ENCODE peak calls at places on chromosome 12, in seven cellular contexts. One of them, this sample, is unnamed.

GRCh38 chr12:85310456-85311076 is 30.5 kb downstream of the ALX1 start:
- DNase-seq in fibroblast of mammary gland: peak
- DNase-seq in A549: no peak
- DNase-seq in fibroblast of pulmonary artery: peak
- DNase-seq in lower lobe of right lung: no peak
- DNase-seq in heart left ventricle: no peak
- DNase-seq in cardiac fibroblast: peak
- DNase-seq in this sample: peak

GRCh38 chr12:132049876-132050275 is 94.2 kb downstream of the DDX51 start:
- DNase-seq in fibroblast of mammary gland: no peak
- DNase-seq in A549: no peak
- DNase-seq in fibroblast of pulmonary artery: no peak
- DNase-seq in lower lobe of right lung: no peak
- DNase-seq in heart left ventricle: no peak
- DNase-seq in cardiac fibroblast: no peak
- DNase-seq in this sample: no peak

GRCh38 chr12:96401061-96401871 is 1.0 kb upstream of the CDK17 start:
- DNase-seq in fibroblast of mammary gland: peak
- DNase-seq in A549: peak
- DNase-seq in fibroblast of pulmonary artery: peak
- DNase-seq in lower lobe of right lung: no peak
- DNase-seq in heart left ventricle: peak
- DNase-seq in cardiac fibroblast: peak
- DNase-seq in this sample: peak

GRCh38 chr12:32390572-32391219 is 8.7 kb upstream of the FGD4 start:
- DNase-seq in fibroblast of mammary gland: peak
- DNase-seq in A549: no peak
- DNase-seq in fibroblast of pulmonary artery: peak
- DNase-seq in lower lobe of right lung: peak
- DNase-seq in heart left ventricle: no peak
- DNase-seq in cardiac fibroblast: peak
- DNase-seq in this sample: no peak

GRCh38 chr12:70255311-70255710 is 12.1 kb downstream of the CNOT2 start:
- DNase-seq in fibroblast of mammary gland: peak
- DNase-seq in A549: no peak
- DNase-seq in fibroblast of pulmonary artery: peak
- DNase-seq in lower lobe of right lung: no peak
- DNase-seq in heart left ventricle: no peak
- DNase-seq in cardiac fibroblast: peak
- DNase-seq in this sample: peak

GRCh38 chr12:120037851-120038250 is 48.8 kb downstream of the BICDL1 start:
- DNase-seq in fibroblast of mammary gland: no peak
- DNase-seq in A549: no peak
- DNase-seq in fibroblast of pulmonary artery: no peak
- DNase-seq in lower lobe of right lung: no peak
- DNase-seq in heart left ventricle: no peak
- DNase-seq in cardiac fibroblast: no peak
- DNase-seq in this sample: no peak

GRCh38 chr12:92582466-92582865 is 120.3 kb upstream of the PLEKHG7 start:
- DNase-seq in fibroblast of mammary gland: no peak
- DNase-seq in A549: no peak
- DNase-seq in fibroblast of pulmonary artery: no peak
- DNase-seq in lower lobe of right lung: no peak
- DNase-seq in heart left ventricle: no peak
- DNase-seq in cardiac fibroblast: no peak
- DNase-seq in this sample: no peak

GRCh38 chr12:100995201-100995600 is 200.6 kb downstream of the ANO4 start:
- DNase-seq in fibroblast of mammary gland: peak
- DNase-seq in A549: no peak
- DNase-seq in fibroblast of pulmonary artery: peak
- DNase-seq in lower lobe of right lung: no peak
- DNase-seq in heart left ventricle: no peak
- DNase-seq in cardiac fibroblast: peak
- DNase-seq in this sample: peak

GRCh38 chr12:19800884-19801283 is 361.6 kb downstream of the AEBP2 start:
- DNase-seq in fibroblast of mammary gland: peak
- DNase-seq in A549: no peak
- DNase-seq in fibroblast of pulmonary artery: peak
- DNase-seq in lower lobe of right lung: no peak
- DNase-seq in heart left ventricle: no peak
- DNase-seq in cardiac fibroblast: peak
- DNase-seq in this sample: no peak

GRCh38 chr12:645563-646071 is 17.6 kb downstream of the NINJ2 start:
- DNase-seq in fibroblast of mammary gland: peak
- DNase-seq in A549: no peak
- DNase-seq in fibroblast of pulmonary artery: peak
- DNase-seq in lower lobe of right lung: no peak
- DNase-seq in heart left ventricle: peak
- DNase-seq in cardiac fibroblast: peak
- DNase-seq in this sample: peak

GRCh38 chr12:123938679-123939480 is 33.8 kb downstream of the CCDC92 start:
- DNase-seq in fibroblast of mammary gland: peak
- DNase-seq in A549: peak
- DNase-seq in fibroblast of pulmonary artery: no peak
- DNase-seq in lower lobe of right lung: no peak
- DNase-seq in heart left ventricle: no peak
- DNase-seq in cardiac fibroblast: no peak
- DNase-seq in this sample: no peak

GRCh38 chr12:32828120-32828519 is 68.5 kb downstream of the PKP2 start:
- DNase-seq in fibroblast of mammary gland: no peak
- DNase-seq in A549: no peak
- DNase-seq in fibroblast of pulmonary artery: no peak
- DNase-seq in lower lobe of right lung: no peak
- DNase-seq in heart left ventricle: no peak
- DNase-seq in cardiac fibroblast: no peak
- DNase-seq in this sample: no peak

GRCh38 chr12:119631930-119632678 is 35.8 kb upstream of the PRKAB1 start:
- DNase-seq in fibroblast of mammary gland: peak
- DNase-seq in A549: no peak
- DNase-seq in fibroblast of pulmonary artery: no peak
- DNase-seq in lower lobe of right lung: no peak
- DNase-seq in heart left ventricle: no peak
- DNase-seq in cardiac fibroblast: no peak
- DNase-seq in this sample: no peak

GRCh38 chr12:208813-209212 is 5.1 kb downstream of the SLC6A12 start:
- DNase-seq in fibroblast of mammary gland: no peak
- DNase-seq in A549: no peak
- DNase-seq in fibroblast of pulmonary artery: no peak
- DNase-seq in lower lobe of right lung: no peak
- DNase-seq in heart left ventricle: no peak
- DNase-seq in cardiac fibroblast: no peak
- DNase-seq in this sample: no peak

GRCh38 chr12:62749586-62749985 is 185.4 kb downstream of the PPM1H start:
- DNase-seq in fibroblast of mammary gland: no peak
- DNase-seq in A549: no peak
- DNase-seq in fibroblast of pulmonary artery: no peak
- DNase-seq in lower lobe of right lung: no peak
- DNase-seq in heart left ventricle: no peak
- DNase-seq in cardiac fibroblast: no peak
- DNase-seq in this sample: no peak

GRCh38 chr12:44972746-44973421 is 78.0 kb downstream of the DBX2 start:
- DNase-seq in fibroblast of mammary gland: peak
- DNase-seq in A549: peak
- DNase-seq in fibroblast of pulmonary artery: peak
- DNase-seq in lower lobe of right lung: no peak
- DNase-seq in heart left ventricle: no peak
- DNase-seq in cardiac fibroblast: peak
- DNase-seq in this sample: peak

GRCh38 chr12:45434094-45434493 is 218.2 kb downstream of the ANO6 start:
- DNase-seq in fibroblast of mammary gland: no peak
- DNase-seq in A549: no peak
- DNase-seq in fibroblast of pulmonary artery: no peak
- DNase-seq in lower lobe of right lung: no peak
- DNase-seq in heart left ventricle: no peak
- DNase-seq in cardiac fibroblast: no peak
- DNase-seq in this sample: no peak

GRCh38 chr12:116835484-116835883 is 45.8 kb downstream of the HRK start:
- DNase-seq in fibroblast of mammary gland: no peak
- DNase-seq in A549: no peak
- DNase-seq in fibroblast of pulmonary artery: no peak
- DNase-seq in lower lobe of right lung: no peak
- DNase-seq in heart left ventricle: no peak
- DNase-seq in cardiac fibroblast: no peak
- DNase-seq in this sample: no peak

GRCh38 chr12:16299403-16299802 is 21.9 kb upstream of the SLC15A5 start:
- DNase-seq in fibroblast of mammary gland: peak
- DNase-seq in A549: no peak
- DNase-seq in fibroblast of pulmonary artery: peak
- DNase-seq in lower lobe of right lung: no peak
- DNase-seq in heart left ventricle: no peak
- DNase-seq in cardiac fibroblast: peak
- DNase-seq in this sample: no peak

GRCh38 chr12:121719926-121720414 is 7.4 kb downstream of the TMEM120B start:
- DNase-seq in fibroblast of mammary gland: peak
- DNase-seq in A549: no peak
- DNase-seq in fibroblast of pulmonary artery: peak
- DNase-seq in lower lobe of right lung: no peak
- DNase-seq in heart left ventricle: no peak
- DNase-seq in cardiac fibroblast: peak
- DNase-seq in this sample: peak

GRCh38 chr12:132417741-132418140 is 72.2 kb upstream of the FBRSL1 start:
- DNase-seq in fibroblast of mammary gland: no peak
- DNase-seq in A549: no peak
- DNase-seq in fibroblast of pulmonary artery: no peak
- DNase-seq in lower lobe of right lung: no peak
- DNase-seq in heart left ventricle: no peak
- DNase-seq in cardiac fibroblast: no peak
- DNase-seq in this sample: no peak

GRCh38 chr12:132593938-132594358 is 16.4 kb downstream of the LRCOL1 start:
- DNase-seq in fibroblast of mammary gland: peak
- DNase-seq in A549: peak
- DNase-seq in fibroblast of pulmonary artery: peak
- DNase-seq in lower lobe of right lung: peak
- DNase-seq in heart left ventricle: peak
- DNase-seq in cardiac fibroblast: peak
- DNase-seq in this sample: peak

GRCh38 chr12:131797588-131797934 is 30.6 kb upstream of the MMP17 start:
- DNase-seq in fibroblast of mammary gland: no peak
- DNase-seq in A549: no peak
- DNase-seq in fibroblast of pulmonary artery: no peak
- DNase-seq in lower lobe of right lung: no peak
- DNase-seq in heart left ventricle: no peak
- DNase-seq in cardiac fibroblast: no peak
- DNase-seq in this sample: no peak

GRCh38 chr12:107653519-107653918 is 32.1 kb upstream of the PWP1 start:
- DNase-seq in fibroblast of mammary gland: no peak
- DNase-seq in A549: no peak
- DNase-seq in fibroblast of pulmonary artery: no peak
- DNase-seq in lower lobe of right lung: no peak
- DNase-seq in heart left ventricle: no peak
- DNase-seq in cardiac fibroblast: no peak
- DNase-seq in this sample: no peak
- TF ChIP-seq CTCF in fibroblast of mammary gland: no peak
- TF ChIP-seq CTCF in A549: no peak
- TF ChIP-seq CTCF in fibroblast of pulmonary artery: no peak
- TF ChIP-seq CTCF in lower lobe of right lung: no peak
- TF ChIP-seq CTCF in heart left ventricle: no peak
- TF ChIP-seq CTCF in cardiac fibroblast: no peak
- TF ChIP-seq CTCF in this sample: no peak

DNA sequence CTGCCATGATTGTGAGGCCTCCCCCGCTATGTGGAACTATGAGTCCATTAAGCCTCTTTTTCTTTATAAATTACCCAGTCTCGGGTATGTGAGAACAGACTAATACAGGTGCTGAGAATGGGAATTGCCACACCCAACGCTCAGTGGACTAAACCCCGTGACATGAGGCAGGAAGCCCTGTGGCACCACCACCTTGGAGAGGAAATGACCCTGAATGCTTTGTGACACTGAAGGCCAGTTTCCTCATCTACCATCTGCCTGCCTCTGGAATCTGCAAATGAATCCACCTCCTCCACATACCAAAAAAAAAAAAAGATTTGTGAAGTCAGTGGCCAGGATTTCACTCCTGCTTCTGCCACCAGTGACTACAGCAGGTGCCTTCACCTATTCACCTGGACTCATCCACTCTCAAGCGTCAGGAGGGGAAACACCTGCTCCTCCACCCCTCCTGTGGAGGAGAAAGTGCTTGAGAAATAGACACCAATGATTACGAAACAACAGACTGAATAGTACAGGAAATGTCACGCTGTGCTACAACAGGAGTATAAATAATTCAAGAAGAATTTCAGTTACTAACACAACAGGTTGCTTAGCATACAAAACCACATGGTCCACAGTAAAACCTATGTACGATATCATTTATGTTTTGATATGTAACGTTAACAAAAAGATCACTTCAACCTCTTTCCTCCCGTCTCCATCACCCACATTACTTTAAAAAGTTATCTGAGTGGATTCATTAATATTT is 41.4 kb downstream of the NT5DC3 start:
- DNase-seq in fibroblast of mammary gland: peak
- DNase-seq in A549: peak
- DNase-seq in fibroblast of pulmonary artery: peak
- DNase-seq in lower lobe of right lung: no peak
- DNase-seq in heart left ventricle: no peak
- DNase-seq in cardiac fibroblast: peak
- DNase-seq in this sample: peak
- H3K4me3 ChIP-seq in fibroblast of mammary gland: no peak
- H3K4me3 ChIP-seq in A549: no peak
- H3K4me3 ChIP-seq in fibroblast of pulmonary artery: no peak
- H3K4me3 ChIP-seq in lower lobe of right lung: no peak
- H3K4me3 ChIP-seq in heart left ventricle: no peak
- H3K4me3 ChIP-seq in cardiac fibroblast: no peak
- H3K4me3 ChIP-seq in this sample: no peak

GRCh38 chr12:2739069-2739468 is 55.7 kb upstream of the FKBP4 start:
- DNase-seq in fibroblast of mammary gland: no peak
- DNase-seq in A549: no peak
- DNase-seq in fibroblast of pulmonary artery: no peak
- DNase-seq in lower lobe of right lung: no peak
- DNase-seq in heart left ventricle: no peak
- DNase-seq in cardiac fibroblast: no peak
- DNase-seq in this sample: no peak

GRCh38 chr12:2745655-2746054 is 49.1 kb upstream of the FKBP4 start:
- DNase-seq in fibroblast of mammary gland: peak
- DNase-seq in A549: no peak
- DNase-seq in fibroblast of pulmonary artery: no peak
- DNase-seq in lower lobe of right lung: no peak
- DNase-seq in heart left ventricle: no peak
- DNase-seq in cardiac fibroblast: no peak
- DNase-seq in this sample: peak

GRCh38 chr12:2737656-2738241 is 57.0 kb upstream of the FKBP4 start:
- DNase-seq in fibroblast of mammary gland: no peak
- DNase-seq in A549: no peak
- DNase-seq in fibroblast of pulmonary artery: no peak
- DNase-seq in lower lobe of right lung: no peak
- DNase-seq in heart left ventricle: no peak
- DNase-seq in cardiac fibroblast: no peak
- DNase-seq in this sample: no peak

GRCh38 chr12:2743478-2743877 is 51.3 kb upstream of the FKBP4 start:
- DNase-seq in fibroblast of mammary gland: no peak
- DNase-seq in A549: no peak
- DNase-seq in fibroblast of pulmonary artery: no peak
- DNase-seq in lower lobe of right lung: no peak
- DNase-seq in heart left ventricle: no peak
- DNase-seq in cardiac fibroblast: no peak
- DNase-seq in this sample: no peak

GRCh38 chr12:2739832-2740641 is 54.7 kb upstream of the FKBP4 start:
- DNase-seq in fibroblast of mammary gland: peak
- DNase-seq in A549: no peak
- DNase-seq in fibroblast of pulmonary artery: peak
- DNase-seq in lower lobe of right lung: no peak
- DNase-seq in heart left ventricle: no peak
- DNase-seq in cardiac fibroblast: peak
- DNase-seq in this sample: peak
- TF ChIP-seq CTCF in fibroblast of mammary gland: peak
- TF ChIP-seq CTCF in A549: peak
- TF ChIP-seq CTCF in fibroblast of pulmonary artery: peak
- TF ChIP-seq CTCF in lower lobe of right lung: peak
- TF ChIP-seq CTCF in heart left ventricle: peak
- TF ChIP-seq CTCF in cardiac fibroblast: peak
- TF ChIP-seq CTCF in this sample: peak

GRCh38 chr12:52080403-52081201 is 1.1 kb downstream of the SMIM41 start:
- DNase-seq in fibroblast of mammary gland: no peak
- DNase-seq in A549: no peak
- DNase-seq in fibroblast of pulmonary artery: no peak
- DNase-seq in lower lobe of right lung: no peak
- DNase-seq in heart left ventricle: no peak
- DNase-seq in cardiac fibroblast: no peak
- DNase-seq in this sample: no peak
- H3K4me3 ChIP-seq in fibroblast of mammary gland: no peak
- H3K4me3 ChIP-seq in A549: no peak
- H3K4me3 ChIP-seq in fibroblast of pulmonary artery: no peak
- H3K4me3 ChIP-seq in lower lobe of right lung: peak
- H3K4me3 ChIP-seq in heart left ventricle: peak
- H3K4me3 ChIP-seq in cardiac fibroblast: no peak
- H3K4me3 ChIP-seq in this sample: no peak

This sample was measured in AG10803.